ENCODE peak calls at places on chromosomes 5 and 9, in nine cellular contexts. V, Z, P, Y, J, U, G, Q and X are unnamed samples.

GRCh38 chr9:136467766-136468165 is 15.1 kb downstream of the SEC16A start:
- DNase-seq in V (no peak), Z (no peak), P (no peak), Y (no peak), J (no peak), U (no peak), G (no peak), Q (no peak), X (no peak)

GRCh38 chr5:119681734-119682133 is 52.4 kb downstream of the FAM170A start:
- DNase-seq in V (no peak), Z (no peak), P (no peak), Y (no peak), J (peak), U (no peak), G (no peak), Q (no peak), X (no peak)

GRCh38 chr5:125205604-125206221 is 459.3 kb upstream of the ZNF608 start:
- DNase-seq in V (no peak), Z (no peak), P (no peak), Y (no peak), J (no peak), U (no peak), G (no peak), Q (no peak), X (no peak)

GRCh38 chr5:157286761-157287211 is 20.9 kb downstream of the CYFIP2 start:
- DNase-seq in V (no peak), Z (no peak), P (no peak), Y (no peak), J (no peak), U (no peak), G (no peak), Q (no peak), X (no peak)

GRCh38 chr5:91797581-91797980 is 414.5 kb upstream of the ARRDC3 start:
- DNase-seq in V (no peak), Z (no peak), P (no peak), Y (no peak), J (no peak), U (no peak), G (no peak), Q (no peak), X (no peak)

GRCh38 chr5:56327810-56328209 is 94.7 kb upstream of the ANKRD55 start:
- DNase-seq in V (no peak), Z (no peak), P (no peak), Y (no peak), J (no peak), U (no peak), G (no peak), Q (peak), X (no peak)

GRCh38 chr5:159403906-159404641 is 73.8 kb upstream of the IL12B start:
- DNase-seq in V (no peak), Z (no peak), P (no peak), Y (no peak), J (no peak), U (peak), G (peak), Q (no peak), X (no peak)

GRCh38 chr9:36584626-36585460 is 12.1 kb downstream of the MELK start:
- DNase-seq in V (peak), Z (no peak), P (no peak), Y (peak), J (no peak), U (peak), G (peak), Q (no peak), X (peak)

GRCh38 chr5:75951158-75951557 is 132.0 kb upstream of the SV2C start:
- DNase-seq in V (no peak), Z (no peak), P (no peak), Y (no peak), J (no peak), U (no peak), G (no peak), Q (no peak), X (no peak)